ENCODE peak calls at places on chromosome 20, in six cellular contexts. C, K, A, X, Q and N are unnamed samples.

GRCh38 chr20:539848-540247 is 3.7 kb downstream of the CSNK2A1 start:
- DNase-seq in Q (no peak), A (no peak), K (no peak), C (no peak), X (peak), N (peak)

GRCh38 chr20:33704197-33704924 is 15.7 kb downstream of the PXMP4 start:
- DNase-seq in C (no peak), X (no peak), Q (no peak), A (no peak), K (no peak), N (peak)

GRCh38 chr20:51444472-51444871 is 98.0 kb downstream of the NFATC2 start:
- DNase-seq in X (peak), Q (no peak), A (no peak), K (no peak), C (no peak), N (no peak)

GRCh38 chr20:45833883-45834796 is 541 bp downstream of the SNX21 start:
- DNase-seq in C (no peak), K (no peak), X (peak), A (no peak), Q (no peak), N (peak)

GRCh38 chr20:25148982-25149846 is 46.3 kb upstream of the ENTPD6 start:
- DNase-seq in X (no peak), A (no peak), K (no peak), Q (no peak), C (no peak), N (no peak)

GRCh38 chr20:4406627-4407026 is 315.1 kb upstream of the PRND start:
- DNase-seq in A (peak), C (peak), Q (no peak), X (peak), K (no peak), N (no peak)

GRCh38 chr20:8365634-8366033 is 233.6 kb downstream of the PLCB1 start:
- DNase-seq in Q (no peak), K (no peak), C (no peak), A (no peak), X (no peak), N (no peak)

GRCh38 chr20:46307999-46308257 is 370 bp downstream of the CDH22 start:
- DNase-seq in X (no peak), K (no peak), C (no peak), Q (no peak), A (no peak), N (no peak)

GRCh38 chr20:50625986-50626677 is 65.2 kb downstream of the RIPOR3 start:
- DNase-seq in X (peak), K (no peak), C (no peak), Q (peak), A (no peak), N (peak)

GRCh38 chr20:3420211-3420707 is 12.8 kb upstream of the DNAAF9 start:
- DNase-seq in K (no peak), A (peak), X (peak), C (no peak), Q (peak), N (no peak)

GRCh38 chr20:44033344-44033743 is 118.7 kb downstream of the TOX2 start:
- DNase-seq in X (no peak), Q (no peak), C (no peak), K (no peak), A (no peak), N (no peak)

GRCh38 chr20:59424976-59425375 is 124.6 kb downstream of the EDN3 start:
- DNase-seq in X (no peak), K (no peak), A (no peak), C (no peak), Q (no peak), N (no peak)

GRCh38 chr20:55761787-55762186 is 243.5 kb downstream of the CBLN4 start:
- DNase-seq in C (no peak), X (no peak), A (no peak), K (no peak), Q (no peak), N (no peak)

GRCh38 chr20:62066983-62067433 is 1.3 kb upstream of the TAF4 start:
- DNase-seq in C (no peak), Q (no peak), A (no peak), X (peak), K (no peak), N (no peak)

GRCh38 chr20:22382742-22383141 is 201.6 kb downstream of the FOXA2 start:
- DNase-seq in X (no peak), K (no peak), A (peak), Q (no peak), C (no peak), N (no peak)

GRCh38 chr20:46995561-46996142 is 101.0 kb downstream of the EYA2 start:
- DNase-seq in X (no peak), C (no peak), Q (no peak), K (no peak), A (no peak), N (no peak)